ENCODE peak calls at places on chromosomes 6 and 20, in four cellular contexts. J is GM12878, Z is K562, L is HL-60. D is an unnamed sample.

GRCh38 chr6:17021539-17021889 is 80.3 kb upstream of the STMND1 start:
- DNase-seq in L (no peak), J (no peak), Z (no peak), D (no peak)

GRCh38 chr20:40945754-40946451 is 82.7 kb upstream of the TOP1 start:
- DNase-seq in L (peak), Z (peak), J (no peak), D (peak)

GRCh38 chr6:135884136-135884535 is 32.6 kb downstream of the PDE7B start:
- DNase-seq in J (no peak), L (no peak), Z (no peak), D (no peak)

GRCh38 chr6:54386295-54386694 is 78.1 kb downstream of the TINAG start:
- DNase-seq in L (no peak), Z (no peak), J (no peak), D (no peak)

GRCh38 chr6:70507166-70507565 is 59.6 kb upstream of the SDHAF4 start:
- DNase-seq in Z (no peak), L (no peak), J (no peak), D (no peak)

GRCh38 chr6:70599187-70599586 is 32.5 kb downstream of the SDHAF4 start:
- DNase-seq in L (no peak), Z (no peak), J (no peak), D (no peak)

GRCh38 chr6:71250050-71250689 is 38.4 kb upstream of the OGFRL1 start:
- DNase-seq in J (no peak), L (peak), Z (no peak), D (no peak)

GRCh38 chr6:95478941-95479340 is 98.4 kb upstream of the MANEA start:
- DNase-seq in J (no peak), Z (no peak), L (no peak), D (no peak)

GRCh38 chr6:166950443-166950821 is 5.9 kb downstream of the RNASET2 start:
- DNase-seq in L (no peak), J (no peak), Z (no peak), D (no peak)

GRCh38 chr6:147141690-147142308 is 62.4 kb upstream of the STXBP5 start:
- DNase-seq in Z (peak), J (no peak), L (no peak), D (no peak)

GRCh38 chr6:27505209-27506027 is 32.5 kb upstream of the ZNF184 start:
- DNase-seq in L (no peak), Z (peak), J (peak), D (no peak)

GRCh38 chr6:116476021-116476678 is 15.0 kb downstream of the CALHM6 start:
- DNase-seq in J (peak), L (peak), Z (no peak), D (peak)

GRCh38 chr6:6631526-6632276 is 43.2 kb downstream of the LY86 start:
- DNase-seq in J (no peak), L (peak), Z (no peak), D (no peak)

GRCh38 chr6:104855507-104855906 is 4.2 kb downstream of the HACE1 start:
- DNase-seq in J (no peak), L (no peak), Z (no peak), D (no peak)

GRCh38 chr6:155200012-155200411 is 63.8 kb upstream of the CLDN20 start:
- DNase-seq in L (no peak), J (no peak), Z (no peak), D (no peak)

GRCh38 chr6:159212026-159212425 is 42.8 kb downstream of the FNDC1 start:
- DNase-seq in Z (no peak), L (no peak), J (no peak), D (no peak)

GRCh38 chr20:42204261-42204660 is 586.1 kb upstream of the CHD6 start:
- DNase-seq in J (no peak), Z (no peak), L (no peak), D (no peak)
- TF ChIP-seq SPI1 in J (no peak), Z (no peak), L (no peak), D (no peak)

DNA sequence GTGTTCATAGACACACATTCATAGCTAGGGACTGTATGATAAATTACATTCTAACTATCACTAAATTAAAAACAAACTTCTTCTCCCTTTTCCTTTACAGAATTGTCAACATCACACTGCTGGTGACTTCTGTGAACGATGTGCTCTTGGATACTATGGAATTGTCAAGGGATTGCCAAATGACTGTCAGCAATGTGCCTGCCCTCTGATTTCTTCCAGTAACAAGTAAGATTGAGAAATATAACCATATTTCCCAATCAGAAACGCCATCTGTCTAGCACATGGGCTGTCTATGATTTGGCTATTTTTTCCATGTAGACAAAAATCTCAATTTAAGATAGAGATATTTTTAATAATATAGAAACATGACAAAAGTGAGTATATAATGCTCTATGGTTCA is 367.7 kb downstream of the ARHGAP18 start:
- DNase-seq in Z (no peak), L (no peak), J (no peak), D (no peak)
- TF ChIP-seq POLR2AphosphoS5 in Z (no peak), L (no peak), J (no peak), D (no peak)

GRCh38 chr6:45388328-45388727 is 10.6 kb upstream of the SUPT3H start:
- DNase-seq in L (no peak), J (no peak), Z (no peak), D (no peak)
- TF ChIP-seq SPI1 in L (no peak), J (no peak), Z (no peak), D (no peak)

DNA sequence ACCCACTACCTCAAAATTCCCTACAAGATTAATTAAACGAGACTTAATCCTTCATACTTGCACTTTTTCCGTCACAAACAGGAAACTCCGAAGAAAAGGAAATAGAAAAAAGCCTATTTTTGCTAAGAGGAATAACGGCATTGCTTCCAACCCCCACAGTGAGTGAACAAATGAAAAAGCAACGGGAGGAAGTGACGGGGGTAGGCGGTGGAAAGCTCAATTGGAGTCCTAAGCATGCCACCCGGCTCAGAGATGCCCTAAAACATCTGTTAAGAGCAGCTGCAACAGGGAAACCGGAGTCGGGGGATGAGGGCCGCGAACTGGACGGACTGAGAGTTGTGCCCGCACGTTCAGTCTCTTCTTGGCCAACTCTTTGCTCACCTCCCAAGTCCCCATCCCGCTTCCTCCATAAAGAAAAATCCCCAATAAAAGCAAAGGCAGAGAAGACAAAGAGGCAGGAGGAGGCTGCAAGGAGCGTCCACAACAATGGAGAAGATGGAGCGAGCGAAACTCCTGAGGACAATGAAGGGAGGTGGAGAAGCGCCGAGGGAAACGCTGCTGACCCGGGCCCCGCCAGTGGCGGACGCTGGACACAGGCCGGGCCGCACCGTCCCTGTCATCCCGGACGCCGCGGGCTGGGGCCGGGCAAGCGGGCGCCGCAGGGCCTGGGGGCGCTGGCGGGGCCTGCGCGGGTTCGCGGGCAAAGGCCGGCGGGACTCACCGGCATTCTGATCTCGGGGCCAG is 671 bp downstream of the SEC63 start:
- DNase-seq in J (no peak), L (peak), Z (peak), D (peak)
- TF ChIP-seq POLR2AphosphoS5 in J (no peak), L (peak), Z (no peak), D (no peak)

DNA sequence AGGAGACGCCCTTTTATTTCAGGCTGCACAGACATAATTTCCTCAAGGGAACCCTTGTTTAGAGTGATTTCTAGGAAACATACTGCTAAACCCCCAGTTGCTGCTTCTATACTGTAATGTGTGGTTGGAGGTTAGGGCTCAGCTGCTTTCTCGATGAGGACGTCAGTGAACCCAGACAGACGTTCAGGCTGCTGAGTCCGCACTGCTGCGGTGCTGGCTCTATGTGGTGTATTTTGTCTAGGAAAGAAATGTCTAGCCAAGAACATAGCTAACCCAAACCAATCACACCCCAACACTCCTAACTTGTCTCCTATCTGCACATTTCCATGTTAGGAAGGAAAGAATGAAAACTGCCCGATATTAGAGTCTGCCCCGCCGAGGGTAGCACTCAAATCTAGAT is 65.9 kb upstream of the THBS2 start:
- DNase-seq in L (no peak), Z (no peak), J (no peak), D (no peak)
- TF ChIP-seq SPI1 in L (no peak), Z (no peak), J (no peak), D (no peak)

GRCh38 chr6:25179051-25179778 is 100.0 kb upstream of the CARMIL1 start:
- DNase-seq in L (no peak), Z (no peak), J (no peak), D (no peak)
- TF ChIP-seq POLR2AphosphoS5 in L (no peak), Z (no peak), J (no peak), D (no peak)

GRCh38 chr6:153167026-153167891 is 36.2 kb upstream of the RGS17 start:
- DNase-seq in J (no peak), Z (no peak), L (no peak), D (no peak)

GRCh38 chr6:153167907-153168306 is 36.8 kb upstream of the RGS17 start:
- DNase-seq in Z (no peak), J (no peak), L (no peak), D (no peak)

GRCh38 chr6:153170511-153170910 is 39.4 kb upstream of the RGS17 start:
- DNase-seq in Z (no peak), J (no peak), L (no peak), D (no peak)

GRCh38 chr6:153172815-153173214 is 41.7 kb upstream of the RGS17 start:
- DNase-seq in J (no peak), L (no peak), Z (no peak), D (no peak)
- TF ChIP-seq SPI1 in J (no peak), L (no peak), Z (no peak), D (no peak)

D was measured in GM12891.